ENCODE peak calls at places on chromosomes 6 and 20, in ten cellular contexts. D is left ventricle myocardium inferior, T is IMR-90, P is HepG2, M is caudate nucleus, H is spleen, R is kidney, J is testis, U is GM23248, E is cardiac muscle cell. N is an unnamed sample.

GRCh38 chr20:54475334-54476287 is at the start of gene DOK5:
- DNase-seq in D (peak; percentile 59), T (peak; percentile 12), P (no peak), M (peak; percentile 51), H (no peak), R (peak; percentile 83), J (peak; percentile 30), U (peak; percentile 71), E (peak; percentile 83), N (no peak)

GRCh38 chr6:52503344-52503747 is 73.5 kb downstream of the TRAM2 start:
- DNase-seq in D (peak; percentile 34), T (no peak), P (no peak), M (no peak), H (no peak), R (peak; percentile 69), J (no peak), U (peak; percentile 77), E (no peak), N (no peak)

GRCh38 chr6:55069132-55069781 is 105.1 kb upstream of the HCRTR2 start:
- DNase-seq in D (no peak), T (peak; percentile 66), P (peak; percentile 49), M (no peak), H (no peak), R (no peak), J (peak; percentile 51), U (peak; percentile 72), E (peak; percentile 71), N (no peak)

GRCh38 chr6:1781152-1781848 is 171.6 kb downstream of the FOXC1 start:
- DNase-seq in D (no peak), T (peak; percentile 43), P (no peak), M (no peak), H (no peak), R (no peak), J (no peak), U (peak; percentile 5), E (no peak), N (no peak)

GRCh38 chr6:38337819-38338465 is 301.8 kb downstream of the BTBD9 start:
- DNase-seq in D (no peak), T (peak; percentile 88), P (peak; percentile 33), M (no peak), H (no peak), R (no peak), J (no peak), U (peak; percentile 85), E (peak; percentile 74), N (no peak)

GRCh38 chr20:62426678-62427077 is 661 bp downstream of the RBBP8NL start:
- DNase-seq in D (no peak), T (no peak), P (no peak), M (no peak), H (no peak), R (no peak), J (no peak), U (no peak), E (no peak), N (no peak)

GRCh38 chr6:28496099-28496779 is 19.4 kb downstream of the GPX6 start:
- DNase-seq in D (no peak), T (no peak), P (peak; percentile 20), M (no peak), H (no peak), R (no peak), J (no peak), U (peak; percentile 20), E (peak; percentile 19), N (no peak)

GRCh38 chr20:53706008-53706481 is 112.4 kb upstream of the ZNF217 start:
- DNase-seq in D (no peak), T (peak; percentile 33), P (no peak), M (no peak), H (no peak), R (no peak), J (no peak), U (peak; percentile 17), E (no peak), N (no peak)

GRCh38 chr20:62496525-62497218 is 20.9 kb upstream of the GATA5 start:
- DNase-seq in D (no peak), T (no peak), P (no peak), M (no peak), H (no peak), R (no peak), J (peak; percentile 56), U (peak; percentile 18), E (no peak), N (no peak)

GRCh38 chr6:105389543-105389942 is 13.3 kb downstream of the PREP start:
- DNase-seq in D (no peak), T (no peak), P (no peak), M (no peak), H (no peak), R (no peak), J (no peak), U (peak; percentile 38), E (no peak), N (no peak)

GRCh38 chr6:137883400-137883888 is 16.4 kb downstream of the TNFAIP3 start:
- DNase-seq in D (peak; percentile 30), T (peak; percentile 40), P (no peak), M (no peak), H (no peak), R (no peak), J (no peak), U (no peak), E (peak; percentile 65), N (no peak)

GRCh38 chr20:36663026-36663425 is 17.0 kb upstream of the SLA2 start:
- DNase-seq in D (no peak), T (no peak), P (no peak), M (no peak), H (no peak), R (no peak), J (no peak), U (no peak), E (peak; percentile 15), N (no peak)

GRCh38 chr6:45845546-45845945 is 170.1 kb downstream of the CLIC5 start:
- DNase-seq in D (no peak), T (no peak), P (no peak), M (no peak), H (no peak), R (no peak), J (no peak), U (peak; percentile 81), E (peak; percentile 62), N (no peak)

GRCh38 chr20:9161308-9161707 is 92.4 kb downstream of the PLCB4 start:
- DNase-seq in D (no peak), T (no peak), P (no peak), M (no peak), H (no peak), R (no peak), J (no peak), U (no peak), E (no peak), N (no peak)
- H3K27ac ChIP-seq in D (peak overlapping the region; percentile 78), T (no peak overlapping the region), P (no peak overlapping the region), M (no peak overlapping the region), H (no peak overlapping the region), R (no peak overlapping the region), J (no peak overlapping the region), U (no peak overlapping the region), E (no peak overlapping the region), N (no peak overlapping the region)

GRCh38 chr20:47515843-47516242 is 14.2 kb downstream of the NCOA3 start:
- DNase-seq in D (no peak), T (no peak), P (no peak), M (no peak), H (no peak), R (no peak), J (no peak), U (no peak), E (no peak), N (no peak)
- H3K27ac ChIP-seq in D (no peak overlapping the region), T (no peak overlapping the region), P (no peak overlapping the region), M (no peak overlapping the region), H (no peak overlapping the region), R (no peak overlapping the region), J (no peak overlapping the region), U (no peak overlapping the region), E (no peak overlapping the region), N (no peak overlapping the region)

GRCh38 chr6:106529438-106529837 is 99.9 kb downstream of the RTN4IP1 start:
- DNase-seq in D (no peak), T (no peak), P (no peak), M (no peak), H (no peak), R (no peak), J (no peak), U (no peak), E (no peak), N (no peak)

GRCh38 chr6:106528521-106528920 is 100.8 kb downstream of the RTN4IP1 start:
- DNase-seq in D (no peak), T (no peak), P (no peak), M (no peak), H (no peak), R (no peak), J (no peak), U (no peak), E (no peak), N (no peak)

GRCh38 chr6:106530026-106530425 is 99.3 kb downstream of the RTN4IP1 start:
- DNase-seq in D (no peak), T (no peak), P (no peak), M (no peak), H (no peak), R (no peak), J (no peak), U (peak; percentile 26), E (no peak), N (no peak)

GRCh38 chr6:106527111-106527510 is 102.2 kb downstream of the RTN4IP1 start:
- DNase-seq in D (no peak), T (no peak), P (no peak), M (no peak), H (no peak), R (no peak), J (no peak), U (peak; percentile 55), E (no peak), N (no peak)

DNA sequence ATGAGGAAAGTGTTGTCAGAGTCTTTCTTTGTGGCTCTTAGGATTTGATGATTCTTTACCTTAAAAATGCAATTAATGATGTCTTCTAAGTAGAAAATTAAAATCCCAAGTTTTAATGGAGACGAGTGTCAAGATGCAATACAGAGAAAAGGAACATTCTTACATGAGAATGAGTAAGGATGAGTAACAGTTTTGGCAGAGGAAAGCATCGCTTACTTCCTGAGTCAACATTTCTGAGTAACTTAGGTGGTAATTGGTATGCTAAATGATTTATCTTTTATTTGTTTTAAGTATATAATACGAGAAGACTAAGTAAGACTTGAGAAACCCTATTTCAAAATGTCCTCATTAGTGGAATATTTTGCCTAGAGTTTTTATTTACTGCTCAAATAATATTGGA is 101.3 kb downstream of the RTN4IP1 start:
- DNase-seq in D (no peak), T (peak; percentile 98), P (no peak), M (no peak), H (no peak), R (no peak), J (no peak), U (peak; percentile 94), E (peak; percentile 87), N (no peak)
- H3K27ac ChIP-seq in D (no peak overlapping the region), T (no peak overlapping the region), P (no peak overlapping the region), M (no peak overlapping the region), H (no peak overlapping the region), R (no peak overlapping the region), J (no peak overlapping the region), U (peak overlapping the region; percentile 82), E (no peak overlapping the region), N (no peak overlapping the region)

GRCh38 chr6:157406666-157407065 is 25.7 kb downstream of the ZDHHC14 start:
- DNase-seq in D (no peak), T (no peak), P (no peak), M (no peak), H (no peak), R (no peak), J (no peak), U (no peak), E (no peak), N (no peak)
- H3K27ac ChIP-seq in D (no peak overlapping the region), T (no peak overlapping the region), P (no peak overlapping the region), M (no peak overlapping the region), H (no peak overlapping the region), R (no peak overlapping the region), J (no peak overlapping the region), U (no peak overlapping the region), E (no peak overlapping the region), N (no peak overlapping the region)